ENCODE peak calls at places on chromosome 15, in six cellular contexts. S is HepG2, M is spleen, L is suprapubic skin, Y is sigmoid colon, H is stomach. O is an unnamed sample.

GRCh38 chr15:32979710-32980109 is 214.8 kb downstream of the FMN1 start:
- DNase-seq in S (no peak), M (no peak), L (no peak), Y (no peak), H (no peak), O (no peak)

GRCh38 chr15:100997442-100997841 is 78.3 kb downstream of the LRRK1 start:
- DNase-seq in S (no peak), M (no peak), L (no peak), Y (no peak), H (no peak), O (no peak)

GRCh38 chr15:54506977-54507524 is 528.8 kb downstream of the UNC13C start:
- DNase-seq in S (no peak), M (no peak), L (no peak), Y (no peak), H (no peak), O (no peak)

GRCh38 chr15:98785796-98786581 is 137.7 kb downstream of the IGF1R start:
- DNase-seq in S (peak; percentile 36), M (no peak), L (no peak), Y (no peak), H (peak; percentile 63), O (no peak)

GRCh38 chr15:31079519-31079918 is 22.0 kb downstream of the TRPM1 start:
- DNase-seq in S (no peak), M (no peak), L (no peak), Y (no peak), H (no peak), O (no peak)

GRCh38 chr15:82554351-82554750 is 14.1 kb upstream of the RPS17 start:
- DNase-seq in S (no peak), M (no peak), L (no peak), Y (no peak), H (no peak), O (peak; percentile 50)

GRCh38 chr15:64905119-64905831 is 6.4 kb upstream of the ANKDD1A start:
- DNase-seq in S (peak; percentile 22), M (peak; percentile 94), L (peak; percentile 81), Y (peak; percentile 89), H (peak; percentile 73), O (peak; percentile 58)

GRCh38 chr15:31511707-31512310 is 185.2 kb downstream of the KLF13 start:
- DNase-seq in S (no peak), M (no peak), L (no peak), Y (no peak), H (no peak), O (no peak)

GRCh38 chr15:72169921-72170611 is 27.5 kb downstream of the GRAMD2A start:
- DNase-seq in S (no peak), M (peak; percentile 20), L (no peak), Y (no peak), H (peak; percentile 47), O (peak; percentile 95)

GRCh38 chr15:67077641-67078215 is 12.3 kb downstream of the SMAD3 start:
- DNase-seq in S (no peak), M (no peak), L (no peak), Y (no peak), H (no peak), O (no peak)

GRCh38 chr15:90930861-90931629 is 1.3 kb downstream of the HDDC3 start:
- DNase-seq in S (no peak), M (no peak), L (no peak), Y (peak; percentile 68), H (no peak), O (no peak)

GRCh38 chr15:96132126-96132525 is 198.4 kb upstream of the NR2F2 start:
- DNase-seq in S (no peak), M (no peak), L (no peak), Y (no peak), H (no peak), O (no peak)

GRCh38 chr15:48595988-48596387 is 49.5 kb downstream of the FBN1 start:
- DNase-seq in S (no peak), M (no peak), L (no peak), Y (no peak), H (no peak), O (no peak)
- H3K4me1 ChIP-seq in S (no peaks in the 10 kb centered on the region), M (no peaks in the 10 kb centered on the region), L (no peaks in the 10 kb centered on the region), Y (no peaks in the 10 kb centered on the region), H (peaks cover under 1% of the 10 kb centered on the region), O (no peaks in the 10 kb centered on the region)

GRCh38 chr15:40323239-40323952 is at the start of gene INAFM2:
- DNase-seq in S (peak; percentile 89), M (peak; percentile 98), L (peak; percentile 87), Y (peak; percentile 96), H (peak; percentile 90), O (peak; percentile 72)
- TF ChIP-seq POLR2A in S (no peak), M (peak; percentile 65), L (no peak), Y (no peak), H (no peak), O (no peak)

DNA sequence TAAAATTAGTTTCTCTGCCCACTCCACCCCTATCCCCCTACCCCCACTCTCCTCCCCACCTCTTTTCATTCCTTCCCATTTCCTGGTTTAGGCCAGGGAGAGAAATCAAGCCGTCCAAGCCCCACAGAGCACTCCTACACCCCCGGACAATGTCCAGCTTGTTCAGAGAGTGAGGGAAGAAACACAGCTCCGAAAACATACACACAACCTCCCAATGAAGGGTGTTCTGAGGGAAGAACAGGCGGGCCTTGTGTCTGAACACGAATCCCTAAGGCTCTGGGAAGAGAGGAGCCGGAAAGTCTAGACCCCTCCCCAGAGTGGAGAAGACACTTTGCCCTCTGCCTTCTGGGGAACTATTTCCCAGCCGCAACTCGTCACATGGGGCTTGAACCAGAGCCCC is 30.5 kb downstream of the ACAN start:
- DNase-seq in S (no peak), M (no peak), L (no peak), Y (no peak), H (no peak), O (no peak)
- TF ChIP-seq POLR2AphosphoS5 in S (no peak), M (no peak), L (no peak), Y (no peak), H (no peak), O (no peak)

GRCh38 chr15:70702584-70702983 is 60.8 kb downstream of the UACA start:
- DNase-seq in S (no peak), M (no peak), L (no peak), Y (no peak), H (no peak), O (no peak)
- H3K4me1 ChIP-seq in S (peaks cover 16% of the 10 kb centered on the region), M (peaks cover 8% of the 10 kb centered on the region), L (peaks cover 42% of the 10 kb centered on the region), Y (peaks cover 51% of the 10 kb centered on the region), H (peaks cover 36% of the 10 kb centered on the region), O (peaks cover 10% of the 10 kb centered on the region)

DNA sequence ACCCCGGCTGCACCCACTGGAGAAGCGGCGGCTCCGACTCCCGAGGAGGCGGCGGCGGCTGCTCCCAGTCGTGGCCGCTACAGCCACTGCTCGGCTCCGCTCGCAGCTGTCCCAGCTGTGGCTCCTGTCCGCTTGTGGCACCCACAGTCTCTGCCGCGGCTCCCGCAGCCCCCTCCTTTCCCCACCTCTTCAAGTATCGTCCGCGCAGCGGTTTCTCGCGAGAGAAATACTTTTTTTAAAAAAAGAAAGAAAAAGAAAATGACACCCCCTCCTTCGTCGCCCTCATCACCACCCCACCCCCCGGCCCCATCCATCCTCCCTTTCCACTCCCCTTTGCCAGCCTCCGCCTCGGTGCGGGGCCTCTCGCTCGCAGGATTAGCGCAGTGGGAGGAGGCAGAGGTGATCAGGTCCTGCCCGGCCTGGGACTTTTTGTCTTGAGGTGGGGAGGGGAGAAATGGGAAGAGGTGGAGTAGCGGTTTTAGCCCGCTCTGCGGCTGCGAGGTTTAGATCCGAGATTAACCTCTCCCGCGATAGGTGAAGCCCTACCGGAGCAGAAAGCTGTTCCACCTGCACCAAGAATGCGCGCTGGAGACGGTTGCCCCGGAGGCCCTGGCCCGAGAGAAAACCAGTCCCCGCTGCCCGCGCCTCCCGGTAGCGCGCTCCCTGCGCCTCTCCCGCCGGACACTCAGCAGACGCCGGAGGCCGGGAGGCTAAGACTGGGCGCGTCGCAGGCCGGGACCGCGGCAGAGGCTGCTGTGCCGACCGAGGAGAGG is at the start of gene FBN1:
- DNase-seq in S (peak; percentile 15), M (peak; percentile 83), L (peak; percentile 87), Y (peak; percentile 90), H (peak; percentile 31), O (peak; percentile 52)
- TF ChIP-seq POLR2A in S (no peak), M (no peak), L (peak; percentile 45), Y (peak; percentile 67), H (no peak), O (peak; percentile 28)

DNA sequence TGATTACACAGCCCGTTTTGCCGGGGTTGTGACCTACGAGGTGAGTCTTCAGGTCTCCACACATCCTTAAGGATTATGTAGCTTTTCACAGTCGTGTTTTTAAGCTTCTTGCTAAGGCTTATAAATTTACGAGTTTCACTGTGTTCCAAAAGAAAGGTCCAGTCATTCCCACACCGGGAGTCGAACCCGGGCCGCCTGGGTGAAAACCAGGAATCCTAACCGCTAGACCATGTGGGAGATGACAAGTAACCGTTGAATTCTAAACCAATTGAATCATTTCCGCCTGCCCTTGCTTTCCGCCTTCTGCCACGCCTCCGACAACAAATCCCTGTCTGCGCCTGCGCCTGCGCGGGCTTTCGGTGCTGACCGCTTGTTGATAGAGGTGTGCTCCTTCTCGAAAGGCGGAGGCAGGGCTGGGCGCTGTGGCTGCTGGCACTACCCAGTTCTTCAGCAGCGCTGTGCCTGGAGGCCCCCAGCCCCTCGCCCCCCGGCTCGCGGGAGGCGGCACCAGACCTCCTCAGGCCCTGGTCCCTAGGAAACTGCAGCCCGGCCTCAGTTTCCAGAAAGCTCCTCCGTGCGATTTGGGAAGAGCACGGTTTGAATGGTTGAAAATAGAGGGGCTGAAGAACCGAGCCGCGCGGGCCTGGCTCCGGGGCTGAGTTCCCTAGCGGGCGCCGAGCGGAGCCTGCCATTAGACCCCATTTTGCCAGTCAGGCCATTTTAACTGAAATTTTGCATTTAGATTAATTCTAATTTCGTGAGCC is 219.1 kb upstream of the ATP10A start:
- DNase-seq in S (peak; percentile 91), M (peak; percentile 96), L (peak; percentile 98), Y (peak; percentile 98), H (peak; percentile 96), O (peak; percentile 97)
- TF ChIP-seq POLR2AphosphoS5 in S (peak; percentile 73), M (peak; percentile 96), L (no peak), Y (peak; percentile 80), H (peak; percentile 94), O (peak; percentile 58)

GRCh38 chr15:40090774-40091455 is 17.8 kb downstream of the BMF start:
- DNase-seq in S (no peak), M (peak; percentile 62), L (no peak), Y (no peak), H (no peak), O (no peak)
- H3K4me1 ChIP-seq in S (peaks cover 95% of the 10 kb centered on the region), M (peaks cover 50% of the 10 kb centered on the region), L (peaks cover 57% of the 10 kb centered on the region), Y (peaks cover 91% of the 10 kb centered on the region), H (peaks cover 45% of the 10 kb centered on the region), O (peaks cover 12% of the 10 kb centered on the region)

DNA sequence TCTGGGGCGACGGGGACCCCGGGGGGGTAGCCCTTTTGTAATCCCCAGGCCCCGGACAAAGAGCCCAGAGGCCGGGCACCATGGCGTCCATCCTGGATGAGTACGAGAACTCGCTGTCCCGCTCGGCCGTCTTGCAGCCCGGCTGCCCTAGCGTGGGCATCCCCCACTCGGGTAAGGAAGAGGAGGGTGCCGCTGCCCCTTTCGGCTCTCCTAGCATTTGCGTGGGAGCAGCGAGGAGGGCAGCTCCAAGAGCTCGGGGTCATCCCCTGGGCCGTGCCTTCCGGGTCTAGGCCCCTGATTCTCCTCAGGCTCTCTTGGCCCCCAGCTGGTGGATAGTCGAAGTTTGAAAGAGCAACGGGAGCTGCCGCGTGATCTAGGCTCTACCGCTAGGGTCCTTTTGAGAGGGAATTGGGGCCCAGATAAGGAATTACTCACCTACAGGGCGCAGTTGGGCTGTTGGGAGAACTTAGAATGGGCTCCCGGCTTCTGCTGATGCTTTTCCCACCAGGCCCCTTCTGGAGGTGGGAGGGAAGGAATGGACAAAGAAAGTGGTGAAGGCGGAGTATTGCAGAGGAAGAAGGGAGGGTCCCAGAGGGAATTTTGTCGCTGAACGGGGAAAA is 549 bp downstream of the VPS18 start:
- DNase-seq in S (peak; percentile 86), M (peak; percentile 93), L (no peak), Y (peak; percentile 78), H (peak; percentile 56), O (no peak)
- TF ChIP-seq POLR2A in S (no peak), M (no peak), L (no peak), Y (no peak), H (no peak), O (no peak)